ENCODE peak calls at places on chromosomes 13 and 19, in eight cellular contexts. One of them, this sample, is unnamed.
A peak's percentile ranks its signal among the peaks of the same experiment; 100 is the strongest.

GRCh38 chr19:46727757-46728156 is 10.8 kb upstream of the PRKD2 start:
- DNase-seq in H54: no peak
- DNase-seq in effector CD8-positive, alpha-beta T cell: no peak
- DNase-seq in activated T-cell treated with anti-CD3 and anti-CD28 coated beads, Interleukin-2, amount 50 U/mL, for 48 hours: no peak
- DNase-seq in activated CD8-positive, alpha-beta memory T cell treated with anti-CD3 and anti-CD28 coated beads for 24 hours: no peak
- DNase-seq in hepatic stellate cell: no peak
- DNase-seq in lower leg skin: no peak
- DNase-seq in RWPE1: no peak
- DNase-seq in this sample: no peak

GRCh38 chr19:32061304-32061703 is 284.1 kb upstream of the ZNF507 start:
- DNase-seq in H54: no peak
- DNase-seq in effector CD8-positive, alpha-beta T cell: no peak
- DNase-seq in activated T-cell treated with anti-CD3 and anti-CD28 coated beads, Interleukin-2, amount 50 U/mL, for 48 hours: no peak
- DNase-seq in activated CD8-positive, alpha-beta memory T cell treated with anti-CD3 and anti-CD28 coated beads for 24 hours: no peak
- DNase-seq in hepatic stellate cell: no peak
- DNase-seq in lower leg skin: no peak
- DNase-seq in RWPE1: peak; percentile 32
- DNase-seq in this sample: no peak

GRCh38 chr19:49475995-49476880 is 2.2 kb downstream of the FLT3LG start:
- DNase-seq in H54: no peak
- DNase-seq in effector CD8-positive, alpha-beta T cell: peak; percentile 46
- DNase-seq in activated T-cell treated with anti-CD3 and anti-CD28 coated beads, Interleukin-2, amount 50 U/mL, for 48 hours: peak; percentile 90
- DNase-seq in activated CD8-positive, alpha-beta memory T cell treated with anti-CD3 and anti-CD28 coated beads for 24 hours: peak; percentile 89
- DNase-seq in hepatic stellate cell: peak; percentile 57
- DNase-seq in lower leg skin: no peak
- DNase-seq in RWPE1: no peak
- DNase-seq in this sample: no peak

GRCh38 chr19:3459322-3459881 is 20.9 kb downstream of the SMIM24 start:
- DNase-seq in H54: peak; percentile 77
- DNase-seq in effector CD8-positive, alpha-beta T cell: no peak
- DNase-seq in activated T-cell treated with anti-CD3 and anti-CD28 coated beads, Interleukin-2, amount 50 U/mL, for 48 hours: no peak
- DNase-seq in activated CD8-positive, alpha-beta memory T cell treated with anti-CD3 and anti-CD28 coated beads for 24 hours: no peak
- DNase-seq in hepatic stellate cell: peak; percentile 96
- DNase-seq in lower leg skin: peak; percentile 82
- DNase-seq in RWPE1: peak; percentile 41
- DNase-seq in this sample: no peak

GRCh38 chr13:33483471-33483870 is 197.9 kb upstream of the STARD13 start:
- DNase-seq in H54: no peak
- DNase-seq in effector CD8-positive, alpha-beta T cell: no peak
- DNase-seq in activated T-cell treated with anti-CD3 and anti-CD28 coated beads, Interleukin-2, amount 50 U/mL, for 48 hours: no peak
- DNase-seq in activated CD8-positive, alpha-beta memory T cell treated with anti-CD3 and anti-CD28 coated beads for 24 hours: no peak
- DNase-seq in hepatic stellate cell: no peak
- DNase-seq in lower leg skin: no peak
- DNase-seq in RWPE1: peak; percentile 52
- DNase-seq in this sample: no peak

GRCh38 chr19:7989071-7989575 is 16.3 kb downstream of the ELAVL1 start:
- DNase-seq in H54: no peak
- DNase-seq in effector CD8-positive, alpha-beta T cell: no peak
- DNase-seq in activated T-cell treated with anti-CD3 and anti-CD28 coated beads, Interleukin-2, amount 50 U/mL, for 48 hours: no peak
- DNase-seq in activated CD8-positive, alpha-beta memory T cell treated with anti-CD3 and anti-CD28 coated beads for 24 hours: no peak
- DNase-seq in hepatic stellate cell: no peak
- DNase-seq in lower leg skin: no peak
- DNase-seq in RWPE1: peak; percentile 76
- DNase-seq in this sample: no peak

GRCh38 chr19:44874317-44874716 is 16.7 kb upstream of the TOMM40 start:
- DNase-seq in H54: no peak
- DNase-seq in effector CD8-positive, alpha-beta T cell: no peak
- DNase-seq in activated T-cell treated with anti-CD3 and anti-CD28 coated beads, Interleukin-2, amount 50 U/mL, for 48 hours: no peak
- DNase-seq in activated CD8-positive, alpha-beta memory T cell treated with anti-CD3 and anti-CD28 coated beads for 24 hours: no peak
- DNase-seq in hepatic stellate cell: no peak
- DNase-seq in lower leg skin: no peak
- DNase-seq in RWPE1: no peak
- DNase-seq in this sample: no peak

GRCh38 chr19:10363789-10364281 is 16.5 kb downstream of the TYK2 start:
- DNase-seq in H54: peak; percentile 85
- DNase-seq in effector CD8-positive, alpha-beta T cell: no peak
- DNase-seq in activated T-cell treated with anti-CD3 and anti-CD28 coated beads, Interleukin-2, amount 50 U/mL, for 48 hours: no peak
- DNase-seq in activated CD8-positive, alpha-beta memory T cell treated with anti-CD3 and anti-CD28 coated beads for 24 hours: no peak
- DNase-seq in hepatic stellate cell: no peak
- DNase-seq in lower leg skin: no peak
- DNase-seq in RWPE1: no peak
- DNase-seq in this sample: no peak

GRCh38 chr13:24827799-24828198 is 63.8 kb downstream of the RNF17 start:
- DNase-seq in H54: no peak
- DNase-seq in effector CD8-positive, alpha-beta T cell: no peak
- DNase-seq in activated T-cell treated with anti-CD3 and anti-CD28 coated beads, Interleukin-2, amount 50 U/mL, for 48 hours: no peak
- DNase-seq in activated CD8-positive, alpha-beta memory T cell treated with anti-CD3 and anti-CD28 coated beads for 24 hours: no peak
- DNase-seq in hepatic stellate cell: no peak
- DNase-seq in lower leg skin: no peak
- DNase-seq in RWPE1: no peak
- DNase-seq in this sample: no peak

GRCh38 chr19:30711296-30711695 is 339.1 kb downstream of the ZNF536 start:
- DNase-seq in H54: no peak
- DNase-seq in effector CD8-positive, alpha-beta T cell: no peak
- DNase-seq in activated T-cell treated with anti-CD3 and anti-CD28 coated beads, Interleukin-2, amount 50 U/mL, for 48 hours: no peak
- DNase-seq in activated CD8-positive, alpha-beta memory T cell treated with anti-CD3 and anti-CD28 coated beads for 24 hours: no peak
- DNase-seq in hepatic stellate cell: no peak
- DNase-seq in lower leg skin: no peak
- DNase-seq in RWPE1: no peak
- DNase-seq in this sample: no peak

GRCh38 chr13:35727881-35728280 is 251.4 kb upstream of the MAB21L1 start:
- DNase-seq in H54: no peak
- DNase-seq in effector CD8-positive, alpha-beta T cell: no peak
- DNase-seq in activated T-cell treated with anti-CD3 and anti-CD28 coated beads, Interleukin-2, amount 50 U/mL, for 48 hours: no peak
- DNase-seq in activated CD8-positive, alpha-beta memory T cell treated with anti-CD3 and anti-CD28 coated beads for 24 hours: no peak
- DNase-seq in hepatic stellate cell: no peak
- DNase-seq in lower leg skin: no peak
- DNase-seq in RWPE1: peak; percentile 9
- DNase-seq in this sample: no peak

GRCh38 chr13:105702441-105702840 is 833.0 kb downstream of the EFNB2 start:
- DNase-seq in H54: no peak
- DNase-seq in effector CD8-positive, alpha-beta T cell: no peak
- DNase-seq in activated T-cell treated with anti-CD3 and anti-CD28 coated beads, Interleukin-2, amount 50 U/mL, for 48 hours: no peak
- DNase-seq in activated CD8-positive, alpha-beta memory T cell treated with anti-CD3 and anti-CD28 coated beads for 24 hours: no peak
- DNase-seq in hepatic stellate cell: no peak
- DNase-seq in lower leg skin: no peak
- DNase-seq in RWPE1: no peak
- DNase-seq in this sample: no peak

GRCh38 chr13:55583953-55584593 is 1556.6 kb upstream of the PRR20A start:
- DNase-seq in H54: no peak
- DNase-seq in effector CD8-positive, alpha-beta T cell: no peak
- DNase-seq in activated T-cell treated with anti-CD3 and anti-CD28 coated beads, Interleukin-2, amount 50 U/mL, for 48 hours: no peak
- DNase-seq in activated CD8-positive, alpha-beta memory T cell treated with anti-CD3 and anti-CD28 coated beads for 24 hours: no peak
- DNase-seq in hepatic stellate cell: no peak
- DNase-seq in lower leg skin: no peak
- DNase-seq in RWPE1: no peak
- DNase-seq in this sample: no peak

GRCh38 chr13:94674609-94675348 is 37.6 kb downstream of the SOX21 start:
- DNase-seq in H54: peak; percentile 23
- DNase-seq in effector CD8-positive, alpha-beta T cell: peak; percentile 2
- DNase-seq in activated T-cell treated with anti-CD3 and anti-CD28 coated beads, Interleukin-2, amount 50 U/mL, for 48 hours: peak; percentile 66
- DNase-seq in activated CD8-positive, alpha-beta memory T cell treated with anti-CD3 and anti-CD28 coated beads for 24 hours: peak; percentile 73
- DNase-seq in hepatic stellate cell: no peak
- DNase-seq in lower leg skin: peak; percentile 29
- DNase-seq in RWPE1: peak; percentile 48
- DNase-seq in this sample: peak; percentile 59

GRCh38 chr19:10773969-10774368 is 56.1 kb downstream of the DNM2 start:
- DNase-seq in H54: no peak
- DNase-seq in effector CD8-positive, alpha-beta T cell: no peak
- DNase-seq in activated T-cell treated with anti-CD3 and anti-CD28 coated beads, Interleukin-2, amount 50 U/mL, for 48 hours: no peak
- DNase-seq in activated CD8-positive, alpha-beta memory T cell treated with anti-CD3 and anti-CD28 coated beads for 24 hours: no peak
- DNase-seq in hepatic stellate cell: no peak
- DNase-seq in lower leg skin: no peak
- DNase-seq in RWPE1: no peak
- DNase-seq in this sample: no peak

GRCh38 chr13:94272038-94272437 is 207.4 kb downstream of the DCT start:
- DNase-seq in H54: no peak
- DNase-seq in effector CD8-positive, alpha-beta T cell: no peak
- DNase-seq in activated T-cell treated with anti-CD3 and anti-CD28 coated beads, Interleukin-2, amount 50 U/mL, for 48 hours: no peak
- DNase-seq in activated CD8-positive, alpha-beta memory T cell treated with anti-CD3 and anti-CD28 coated beads for 24 hours: no peak
- DNase-seq in hepatic stellate cell: no peak
- DNase-seq in lower leg skin: no peak
- DNase-seq in RWPE1: no peak
- DNase-seq in this sample: no peak

GRCh38 chr13:110327036-110327790 is 20.1 kb downstream of the COL4A2 start:
- DNase-seq in H54: no peak
- DNase-seq in effector CD8-positive, alpha-beta T cell: no peak
- DNase-seq in activated T-cell treated with anti-CD3 and anti-CD28 coated beads, Interleukin-2, amount 50 U/mL, for 48 hours: no peak
- DNase-seq in activated CD8-positive, alpha-beta memory T cell treated with anti-CD3 and anti-CD28 coated beads for 24 hours: no peak
- DNase-seq in hepatic stellate cell: no peak
- DNase-seq in lower leg skin: no peak
- DNase-seq in RWPE1: no peak
- DNase-seq in this sample: no peak

GRCh38 chr19:42089191-42089750 is 13.3 kb downstream of the ZNF574 start:
- DNase-seq in H54: no peak
- DNase-seq in effector CD8-positive, alpha-beta T cell: no peak
- DNase-seq in activated T-cell treated with anti-CD3 and anti-CD28 coated beads, Interleukin-2, amount 50 U/mL, for 48 hours: no peak
- DNase-seq in activated CD8-positive, alpha-beta memory T cell treated with anti-CD3 and anti-CD28 coated beads for 24 hours: no peak
- DNase-seq in hepatic stellate cell: no peak
- DNase-seq in lower leg skin: no peak
- DNase-seq in RWPE1: no peak
- DNase-seq in this sample: no peak

This sample was measured in HepG2.